ENCODE peak calls at places on chromosomes 3 and 15, in five cellular contexts. Z is CD4-positive, CD25-positive, alpha-beta regulatory T cell; I is pancreas; S is PC-3; T is endothelial cell of umbilical vein. Q is an unnamed sample.
A peak's percentile ranks its signal among the peaks of the same experiment; 100 is the strongest.

GRCh38 chr3:99484871-99485270 is 153.5 kb upstream of the COL8A1 start:
- DNase-seq in S (no peak), Z (no peak), T (no peak), I (no peak), Q (no peak)

GRCh38 chr15:35533130-35534110 is 12.5 kb downstream of the DPH6 start:
- DNase-seq in I (no peak), S (peak; percentile 60), Z (no peak), T (no peak), Q (no peak)

GRCh38 chr3:122484985-122485384 is 29.8 kb downstream of the KPNA1 start:
- DNase-seq in I (no peak), S (no peak), T (no peak), Z (no peak), Q (no peak)

GRCh38 chr3:67635257-67635656 is 19.2 kb downstream of the SUCLG2 start:
- DNase-seq in S (peak; percentile 74), T (no peak), I (no peak), Z (no peak), Q (no peak)

GRCh38 chr3:172678068-172678467 is 32.8 kb downstream of the NCEH1 start:
- DNase-seq in I (no peak), Z (no peak), S (peak; percentile 37), T (no peak), Q (no peak)

GRCh38 chr15:72991026-72991425 is 61.2 kb upstream of the NEO1 start:
- DNase-seq in T (no peak), I (no peak), S (no peak), Z (no peak), Q (no peak)

GRCh38 chr15:66488525-66488924 is 9.0 kb downstream of the SNAPC5 start:
- DNase-seq in Z (no peak), I (no peak), S (no peak), T (no peak), Q (no peak)

GRCh38 chr15:38260077-38260476 is 7.4 kb downstream of the SPRED1 start:
- DNase-seq in Z (no peak), S (no peak), T (no peak), I (no peak), Q (peak; percentile 33)

GRCh38 chr3:180267202-180267843 is 230.6 kb upstream of the PEX5L start:
- DNase-seq in I (no peak), T (no peak), S (no peak), Z (peak; percentile 43), Q (no peak)

GRCh38 chr15:51424780-51425179 is 83.3 kb downstream of the GLDN start:
- DNase-seq in S (no peak), Z (no peak), T (peak; percentile 8), I (no peak), Q (no peak)

GRCh38 chr3:134904333-134904771 is 109.3 kb downstream of the EPHB1 start:
- DNase-seq in I (no peak), Z (peak; percentile 3), S (no peak), T (no peak), Q (no peak)

GRCh38 chr15:62125763-62126162 is 39.3 kb downstream of the C2CD4B start:
- DNase-seq in I (peak; percentile 38), T (peak; percentile 91), Z (no peak), S (peak; percentile 51), Q (no peak)

GRCh38 chr3:193347507-193348501 is 30.7 kb downstream of the ATP13A5 start:
- DNase-seq in I (no peak), Z (no peak), T (no peak), S (no peak), Q (no peak)

DNA sequence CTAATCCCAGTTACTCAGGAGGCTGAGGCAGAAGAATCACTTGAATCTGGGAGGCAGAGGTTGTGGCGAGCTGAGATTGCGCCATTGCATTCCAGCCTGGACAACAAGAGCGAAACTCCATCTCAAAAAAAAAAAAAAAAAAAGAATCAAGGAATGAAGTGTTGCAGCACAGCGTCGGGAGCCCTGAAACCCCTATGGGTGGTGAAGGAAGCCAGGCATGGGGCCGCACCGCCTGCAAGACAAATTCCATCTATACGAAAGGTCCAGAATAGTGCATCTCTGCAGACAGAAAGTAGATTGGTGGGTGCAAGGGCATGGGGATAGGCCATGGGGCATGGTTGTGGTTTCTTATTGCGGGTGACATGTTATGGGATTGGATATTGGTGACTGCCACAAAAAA is 98.6 kb upstream of the PRR20G start:
- DNase-seq in S (no peak), Z (no peak), I (no peak), T (no peak), Q (no peak)
- H3K27me3 ChIP-seq in S (peaks cover 19% of the 10 kb centered on the region), Z (no peaks in the 10 kb centered on the region), I (no peaks in the 10 kb centered on the region), T (no peaks in the 10 kb centered on the region), Q (no peaks in the 10 kb centered on the region)

GRCh38 chr3:111541911-111542483 is at the start of gene CD96:
- DNase-seq in T (no peak), I (no peak), S (peak; percentile 31), Z (peak; percentile 91), Q (no peak)
- H3K4me3 ChIP-seq in T (no peak within 1 kb of the TSS), I (no peak within 1 kb of the TSS), S (no peak within 1 kb of the TSS), Z (peak within 1 kb of the TSS; percentile 98), Q (no peak within 1 kb of the TSS)

DNA sequence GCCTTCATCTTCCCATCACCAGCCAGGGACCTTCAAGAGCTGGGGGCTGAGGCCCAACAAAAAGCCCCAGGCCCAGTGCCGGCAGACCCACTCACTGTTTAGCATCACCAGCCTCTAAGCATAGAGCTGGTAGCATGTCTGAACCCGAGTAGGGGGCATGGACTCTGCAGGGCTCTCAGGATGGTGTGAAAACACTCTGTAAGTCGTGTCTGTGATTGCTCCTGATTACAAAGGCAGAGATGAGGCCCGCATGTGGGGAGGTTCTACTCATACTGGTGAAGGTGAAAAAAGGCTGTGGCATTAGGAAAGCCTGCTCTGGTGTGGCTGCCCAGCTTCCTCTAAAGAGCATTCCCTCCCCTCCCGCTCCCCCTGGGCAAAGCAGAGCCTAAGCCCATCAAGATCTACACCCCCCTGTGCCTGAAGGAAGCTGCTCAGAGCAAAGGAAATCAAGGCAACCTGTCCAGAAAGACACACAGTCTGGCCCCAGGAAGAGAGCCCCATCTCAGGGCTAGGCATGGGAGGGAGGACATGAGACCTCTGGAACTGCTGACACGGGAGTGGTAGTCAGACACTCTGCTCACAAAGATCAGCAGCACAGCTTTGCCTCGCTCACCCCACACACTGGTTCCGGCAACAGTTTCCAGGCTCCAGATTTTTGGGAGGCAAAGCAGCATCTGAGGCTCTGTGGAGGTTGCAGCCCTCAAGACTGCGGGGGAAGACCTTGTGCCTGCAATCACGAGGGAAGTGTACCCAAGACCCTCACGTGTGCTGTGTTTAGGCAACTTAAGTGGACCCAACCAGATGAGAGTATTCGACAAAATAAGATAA is 36.8 kb downstream of the CCDC12 start:
- DNase-seq in S (no peak), T (no peak), Z (no peak), I (no peak), Q (no peak)
- H3K36me3 ChIP-seq in S (peaks cover 52% of the 10 kb centered on the region), T (no peaks in the 10 kb centered on the region), Z (peaks cover 70% of the 10 kb centered on the region), I (no peaks in the 10 kb centered on the region), Q (peaks cover 12% of the 10 kb centered on the region)

DNA sequence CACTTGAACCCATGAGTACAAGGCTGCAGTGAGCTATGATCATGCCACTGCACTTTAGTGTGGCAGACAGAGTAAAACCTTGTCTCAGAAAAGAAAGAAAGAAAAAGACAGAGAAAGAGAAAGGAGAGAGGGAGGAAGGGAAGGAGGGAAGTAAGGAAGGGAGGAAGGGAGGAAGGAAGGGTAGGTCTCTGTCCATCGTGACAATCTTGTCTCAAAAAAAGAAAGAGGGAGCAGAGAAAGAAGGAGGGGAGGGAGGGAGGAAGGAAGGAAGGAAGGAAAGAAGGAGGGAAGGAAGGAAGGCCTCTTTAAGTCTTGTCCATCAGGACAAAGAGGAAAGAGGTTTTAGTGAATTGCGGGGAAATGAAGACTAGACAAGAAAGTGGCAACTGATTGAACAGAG is 122.2 kb downstream of the ETFA start:
- DNase-seq in T (no peak), I (no peak), S (no peak), Z (no peak), Q (no peak)
- H3K27me3 ChIP-seq in T (peaks cover 2% of the 10 kb centered on the region), I (no peaks in the 10 kb centered on the region), S (no peaks in the 10 kb centered on the region), Z (no peaks in the 10 kb centered on the region), Q (peaks cover 2% of the 10 kb centered on the region)

GRCh38 chr3:126983276-126983652 is 349 bp downstream of the PLXNA1 start:
- DNase-seq in S (no peak), I (no peak), Z (no peak), T (no peak), Q (peak; percentile 89)
- H3K4me3 ChIP-seq in S (peak overlapping the region; percentile 83), I (peak overlapping the region; percentile 81), Z (no peak overlapping the region), T (no peak overlapping the region), Q (peak overlapping the region; percentile 75)

GRCh38 chr3:101846709-101847108 is 2.6 kb upstream of the NFKBIZ start:
- DNase-seq in S (no peak), Z (no peak), T (no peak), I (no peak), Q (no peak)

GRCh38 chr3:101842935-101843330 is 6.4 kb upstream of the NFKBIZ start:
- DNase-seq in T (no peak), S (no peak), I (no peak), Z (no peak), Q (no peak)

GRCh38 chr3:101848326-101848725 is 988 bp upstream of the NFKBIZ start:
- DNase-seq in I (no peak), S (no peak), Z (no peak), T (no peak), Q (no peak)

GRCh38 chr3:101847328-101847727 is 2.0 kb upstream of the NFKBIZ start:
- DNase-seq in S (no peak), Z (no peak), I (no peak), T (no peak), Q (no peak)

GRCh38 chr3:101845405-101845804 is 3.9 kb upstream of the NFKBIZ start:
- DNase-seq in S (no peak), I (no peak), Z (no peak), T (no peak), Q (no peak)
- H3K36me3 ChIP-seq in S (peaks cover 2% of the 10 kb centered on the region), I (no peaks in the 10 kb centered on the region), Z (no peaks in the 10 kb centered on the region), T (no peaks in the 10 kb centered on the region), Q (no peaks in the 10 kb centered on the region)

GRCh38 chr3:11720220-11721113 is 76.8 kb upstream of the VGLL4 start:
- DNase-seq in S (peak; percentile 81), T (peak; percentile 88), I (peak; percentile 85), Z (peak; percentile 67), Q (peak; percentile 77)

GRCh38 chr3:11724615-11725339 is 81.1 kb upstream of the VGLL4 start:
- DNase-seq in T (no peak), Z (peak; percentile 44), S (no peak), I (no peak), Q (no peak)

GRCh38 chr3:11727207-11727606 is 83.5 kb upstream of the VGLL4 start:
- DNase-seq in T (no peak), S (no peak), I (no peak), Z (no peak), Q (no peak)

GRCh38 chr3:11721114-11721440 is 77.4 kb upstream of the VGLL4 start:
- DNase-seq in T (no peak), I (no peak), S (no peak), Z (no peak), Q (no peak)

DNA sequence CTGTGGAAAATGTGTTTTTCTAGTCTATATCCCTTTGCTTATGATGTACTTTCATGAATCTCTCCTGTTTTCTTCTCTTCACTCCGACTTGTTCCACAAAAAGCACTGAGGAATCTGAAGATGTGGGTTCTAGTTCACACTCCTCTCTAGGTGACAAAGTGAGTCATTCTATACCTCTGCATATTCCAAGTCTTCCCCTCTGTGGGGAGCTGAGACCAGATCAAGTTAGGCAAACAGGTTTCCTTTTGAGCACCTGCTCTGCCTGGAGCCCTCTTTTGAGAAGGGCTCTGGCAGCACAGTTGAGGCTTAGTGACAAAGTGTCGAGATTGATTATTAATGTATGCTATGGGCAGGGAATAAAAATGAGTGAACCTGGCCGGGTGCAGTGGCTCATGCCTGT is 82.4 kb upstream of the VGLL4 start:
- DNase-seq in T (no peak), S (no peak), Z (no peak), I (no peak), Q (no peak)
- H3K27me3 ChIP-seq in T (peaks cover 17% of the 10 kb centered on the region), S (peaks cover 4% of the 10 kb centered on the region), Z (no peaks in the 10 kb centered on the region), I (no peaks in the 10 kb centered on the region), Q (peaks cover 9% of the 10 kb centered on the region)

GRCh38 chr3:165259518-165260193 is 63.5 kb upstream of the SLITRK3 start:
- DNase-seq in T (no peak), Z (no peak), S (peak; percentile 67), I (no peak), Q (no peak)
- H3K4me3 ChIP-seq in T (no peak overlapping the region), Z (no peak overlapping the region), S (no peak overlapping the region), I (no peak overlapping the region), Q (no peak overlapping the region)

Q was measured in H7.